ENCODE peak calls at places on chromosomes 5 and 9, in five cellular contexts. M is stomach, A is tibial artery, N is heart right ventricle, S is foreskin fibroblast. V is an unnamed sample.

GRCh38 chr5:63131618-63132285 is 553.1 kb downstream of the LRRC70 start:
- DNase-seq in A (no peak), S (no peak), M (no peak), N (no peak), V (no peak)

GRCh38 chr5:38008198-38008597 is 168.4 kb upstream of the GDNF start:
- DNase-seq in N (no peak), A (no peak), S (no peak), M (no peak), V (no peak)

GRCh38 chr9:133133680-133134418 is 12.8 kb upstream of the RALGDS start:
- DNase-seq in N (peak), A (peak), S (peak), M (peak), V (peak)

GRCh38 chr5:11046160-11046559 is 285.1 kb upstream of the DAP start:
- DNase-seq in M (no peak), S (no peak), A (no peak), N (no peak), V (no peak)

GRCh38 chr9:92294297-92294676 is 790 bp upstream of the IARS1 start:
- DNase-seq in M (no peak), A (no peak), S (no peak), N (no peak), V (no peak)

GRCh38 chr9:108983885-108984284 is 29.4 kb downstream of the CTNNAL1 start:
- DNase-seq in S (no peak), N (no peak), A (no peak), M (no peak), V (no peak)

GRCh38 chr9:120742951-120743416 is 28.7 kb upstream of the MEGF9 start:
- DNase-seq in S (no peak), N (no peak), A (no peak), M (no peak), V (peak)

GRCh38 chr5:175711472-175712312 is 53.8 kb downstream of the HRH2 start:
- DNase-seq in M (peak), A (no peak), N (no peak), S (no peak), V (no peak)

GRCh38 chr5:155728146-155728856 is 598.7 kb upstream of the SGCD start:
- DNase-seq in N (peak), A (peak), M (peak), S (no peak), V (no peak)

GRCh38 chr9:133967024-133967741 is 24.9 kb downstream of the VAV2 start:
- DNase-seq in A (no peak), M (no peak), S (peak), N (no peak), V (no peak)

GRCh38 chr5:135248801-135249231 is 150.2 kb downstream of the MACROH2A1 start:
- DNase-seq in A (no peak), N (no peak), S (no peak), M (peak), V (peak)

GRCh38 chr5:150809363-150809762 is 30.8 kb downstream of the SMIM3 start:
- DNase-seq in A (no peak), N (no peak), M (no peak), S (no peak), V (no peak)

GRCh38 chr5:62653864-62654575 is 75.4 kb downstream of the LRRC70 start:
- DNase-seq in N (no peak), M (no peak), S (no peak), A (no peak), V (no peak)

GRCh38 chr5:124231794-124232193 is 514.6 kb downstream of the ZNF608 start:
- DNase-seq in M (no peak), S (no peak), N (no peak), A (no peak), V (no peak)

GRCh38 chr5:1017056-1017455 is 8.5 kb downstream of the NKD2 start:
- DNase-seq in S (no peak), M (no peak), A (no peak), N (peak), V (no peak)

GRCh38 chr5:92769986-92770385 is 811.0 kb downstream of the NR2F1-AS1 start:
- DNase-seq in S (peak), M (no peak), A (no peak), N (no peak), V (no peak)

GRCh38 chr5:170273968-170274710 is 23.4 kb downstream of the LCP2 start:
- DNase-seq in N (no peak), A (no peak), S (no peak), M (peak), V (no peak)
- TF ChIP-seq CTCF in N (peak), A (no peak), S (no peak), M (peak), V (peak)

GRCh38 chr5:12704955-12705354 is 800.7 kb upstream of the CTNND2 start:
- DNase-seq in N (no peak), A (no peak), M (no peak), S (no peak), V (no peak)
- TF ChIP-seq CTCF in N (no peak), A (no peak), M (no peak), S (no peak), V (no peak)

DNA sequence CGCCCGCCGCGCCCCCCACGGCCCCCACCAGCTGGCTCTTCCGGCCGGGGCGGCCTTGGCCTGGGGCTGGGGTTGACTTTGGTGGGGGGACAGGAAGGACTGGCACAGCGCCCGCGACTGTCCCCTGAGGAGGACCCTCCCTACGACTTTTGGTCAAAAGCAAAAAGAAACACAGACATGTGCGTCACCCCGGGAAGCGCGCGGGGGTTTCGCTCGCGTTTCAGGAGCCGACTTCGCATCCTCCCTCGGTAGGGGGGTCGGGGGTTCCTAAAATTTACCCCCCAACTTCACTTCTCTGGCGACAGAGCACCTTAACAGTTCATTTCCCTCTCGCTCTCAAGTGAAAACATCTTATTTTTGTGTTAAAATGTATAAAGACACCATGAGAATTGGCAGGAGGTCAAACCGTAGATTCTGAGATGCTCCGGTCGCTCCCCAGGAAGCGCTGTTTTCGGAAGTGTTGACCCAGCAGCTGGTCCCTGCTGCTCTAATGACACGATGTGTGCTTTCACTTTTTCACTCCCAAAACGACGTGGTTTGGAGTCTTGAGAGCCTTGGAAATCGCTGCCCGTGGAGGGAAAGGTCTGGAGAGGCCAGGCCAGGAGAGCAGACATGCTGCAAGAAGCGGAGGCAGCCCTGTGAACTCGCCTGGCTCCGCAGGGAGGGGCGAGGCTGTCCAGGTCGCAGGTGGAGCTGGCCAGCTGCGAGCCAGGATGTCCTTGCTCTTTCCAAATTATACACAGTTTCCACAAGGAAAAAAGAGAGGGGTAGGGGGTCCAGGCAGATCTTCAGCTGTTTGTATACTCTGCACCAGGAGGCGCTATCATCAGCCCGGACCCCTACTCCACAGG is 248.2 kb upstream of the ANKRD55 start:
- DNase-seq in N (peak), A (peak), M (peak), S (no peak), V (peak)
- TF ChIP-seq CTCF in N (peak), A (no peak), M (no peak), S (peak), V (peak)

GRCh38 chr5:112371054-112371453 is 48.0 kb downstream of the EPB41L4A start:
- DNase-seq in M (no peak), S (no peak), A (no peak), N (no peak), V (no peak)

GRCh38 chr5:112372543-112372942 is 46.5 kb downstream of the EPB41L4A start:
- DNase-seq in M (no peak), N (no peak), A (no peak), S (no peak), V (no peak)

GRCh38 chr5:112367400-112367799 is 51.7 kb downstream of the EPB41L4A start:
- DNase-seq in S (no peak), N (peak), A (no peak), M (no peak), V (no peak)

GRCh38 chr5:112366987-112367386 is 52.1 kb downstream of the EPB41L4A start:
- DNase-seq in N (no peak), S (no peak), M (no peak), A (no peak), V (no peak)
- TF ChIP-seq CTCF in N (peak), S (no peak), M (peak), A (no peak), V (peak)

GRCh38 chr5:69019665-69020064 is 74.1 kb upstream of the SLC30A5 start:
- DNase-seq in A (no peak), S (no peak), M (no peak), N (no peak), V (no peak)

GRCh38 chr5:69029292-69029691 is 64.5 kb upstream of the SLC30A5 start:
- DNase-seq in M (no peak), N (no peak), A (no peak), S (no peak), V (no peak)

DNA sequence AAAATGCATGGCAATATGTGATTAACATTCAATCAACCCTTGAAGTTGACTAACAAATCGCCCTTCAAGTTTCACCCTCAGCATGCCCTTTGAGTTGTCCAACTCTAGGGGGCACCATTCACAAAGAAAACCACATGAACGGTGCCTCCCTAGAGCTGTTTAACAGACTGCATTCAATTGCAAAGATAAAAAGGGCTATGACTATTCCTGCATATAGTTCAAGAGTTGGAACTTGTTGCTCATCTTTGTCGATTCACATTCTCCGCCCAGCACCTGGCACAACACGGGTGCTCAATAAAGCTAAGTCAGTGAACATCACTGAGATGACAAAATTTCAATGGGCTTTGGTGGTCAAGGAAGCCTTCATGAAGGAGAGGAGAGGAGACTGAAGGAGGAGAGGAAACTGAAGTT is 69.6 kb upstream of the SLC30A5 start:
- DNase-seq in M (no peak), A (no peak), S (no peak), N (no peak), V (no peak)
- TF ChIP-seq CTCF in M (peak), A (no peak), S (peak), N (peak), V (no peak)

GRCh38 chr5:43400082-43400481 is 12.1 kb downstream of the CCL28 start:
- DNase-seq in S (no peak), A (no peak), N (no peak), M (no peak), V (no peak)
- TF ChIP-seq CTCF in S (peak), A (no peak), N (no peak), M (peak), V (no peak)